ENCODE peak calls at places on chromosomes 11 and 22, in six cellular contexts. Y is brain microvascular endothelial cell, T is HCT116, O is K562, M is GM06990, C is AG04450. W is an unnamed sample.

GRCh38 chr11:135015966-135016365 is 603.9 kb upstream of the B3GAT1 start:
- DNase-seq in Y (no peak), O (no peak), C (no peak), T (no peak), M (no peak), W (no peak)

GRCh38 chr22:46576556-46577351 is 39.3 kb upstream of the CELSR1 start:
- DNase-seq in Y (no peak), C (no peak), O (peak; percentile 68), T (no peak), M (peak; percentile 69), W (no peak)

GRCh38 chr11:121194731-121195596 is 93.9 kb downstream of the TECTA start:
- DNase-seq in T (peak; percentile 63), C (peak; percentile 39), Y (peak; percentile 63), O (peak; percentile 76), M (no peak), W (peak; percentile 61)

GRCh38 chr11:116579857-116580727 is 192.7 kb downstream of the BUD13 start:
- DNase-seq in T (no peak), O (no peak), Y (no peak), M (no peak), C (no peak), W (no peak)

GRCh38 chr11:115197433-115197832 is 306.8 kb downstream of the CADM1 start:
- DNase-seq in M (no peak), C (no peak), O (no peak), T (no peak), Y (no peak), W (no peak)

GRCh38 chr11:19276859-19277808 is 36.4 kb upstream of the E2F8 start:
- DNase-seq in M (no peak), T (no peak), C (no peak), Y (peak; percentile 6), O (no peak), W (peak; percentile 55)

GRCh38 chr11:131079036-131079435 is 162.8 kb upstream of the SNX19 start:
- DNase-seq in T (no peak), C (no peak), Y (no peak), O (no peak), M (no peak), W (no peak)

GRCh38 chr22:24244144-24244787 is 616 bp downstream of the GGT5 start:
- DNase-seq in O (no peak), M (no peak), Y (peak; percentile 75), C (no peak), T (no peak), W (no peak)

GRCh38 chr11:12246169-12246568 is 131.2 kb upstream of the PARVA start:
- DNase-seq in O (no peak), M (no peak), Y (no peak), C (no peak), T (no peak), W (no peak)

GRCh38 chr22:30325065-30325720 is 1.5 kb downstream of the TBC1D10A start:
- DNase-seq in Y (peak; percentile 77), M (no peak), T (no peak), C (no peak), O (peak; percentile 54), W (peak; percentile 45)

GRCh38 chr11:128208329-128209220 is 378.8 kb downstream of the ETS1 start:
- DNase-seq in O (no peak), M (no peak), T (peak; percentile 57), Y (peak; percentile 88), C (peak; percentile 72), W (peak; percentile 56)

GRCh38 chr11:61555978-61556377 is 24.9 kb downstream of the SYT7 start:
- DNase-seq in Y (no peak), C (no peak), T (no peak), M (no peak), O (no peak), W (no peak)

GRCh38 chr11:27605422-27605821 is 94.8 kb downstream of the BDNF start:
- DNase-seq in C (no peak), T (no peak), M (no peak), O (no peak), Y (no peak), W (no peak)

GRCh38 chr11:77672276-77672675 is 34.7 kb upstream of the CLNS1A start:
- DNase-seq in C (peak; percentile 90), T (no peak), Y (peak; percentile 82), M (no peak), O (no peak), W (no peak)

GRCh38 chr22:29994941-29995340 is 85.3 kb upstream of the HORMAD2 start:
- DNase-seq in Y (peak; percentile 56), O (peak; percentile 36), M (no peak), C (no peak), T (no peak), W (no peak)

GRCh38 chr22:39525658-39525975 is 5.3 kb downstream of the ATF4 start:
- DNase-seq in O (peak; percentile 19), M (no peak), T (no peak), C (no peak), Y (no peak), W (no peak)

GRCh38 chr11:17552392-17553248 is 5.6 kb downstream of the OTOG start:
- DNase-seq in O (no peak), Y (no peak), M (no peak), C (no peak), T (no peak), W (no peak)

GRCh38 chr11:2776351-2777061 is 76.7 kb upstream of the KCNQ1OT1 start:
- DNase-seq in M (no peak), O (no peak), T (no peak), Y (no peak), C (no peak), W (peak; percentile 26)

GRCh38 chr11:17403977-17404759 is 15.7 kb upstream of the KCNJ11 start:
- DNase-seq in T (no peak), O (no peak), Y (no peak), M (no peak), C (no peak), W (no peak)

GRCh38 chr11:120228794-120229384 is 11.1 kb upstream of the POU2F3 start:
- DNase-seq in O (peak; percentile 23), Y (no peak), T (no peak), M (no peak), C (no peak), W (no peak)

GRCh38 chr22:46619830-46620501 is at the start of gene GRAMD4:
- DNase-seq in T (no peak), C (no peak), O (peak; percentile 20), Y (no peak), M (no peak), W (no peak)

GRCh38 chr22:39942433-39943213 is 17.6 kb upstream of the TMA7B start:
- DNase-seq in T (no peak), Y (no peak), C (no peak), O (no peak), M (no peak), W (no peak)

GRCh38 chr11:96049426-96049825 is 125.5 kb upstream of the MTMR2 start:
- DNase-seq in Y (peak; percentile 67), O (no peak), C (no peak), T (no peak), M (no peak), W (no peak)

GRCh38 chr11:35571703-35572102 is 46.3 kb upstream of the PAMR1 start:
- DNase-seq in O (no peak), M (no peak), T (no peak), C (no peak), Y (no peak), W (no peak)

GRCh38 chr11:61922539-61922938 is 5.2 kb upstream of the RAB3IL1 start:
- DNase-seq in M (no peak), T (no peak), O (peak; percentile 88), C (peak; percentile 27), Y (peak; percentile 11), W (no peak)

GRCh38 chr11:60263434-60263833 is 17.0 kb upstream of the MS4A4A start:
- DNase-seq in Y (no peak), T (no peak), C (no peak), O (no peak), M (no peak), W (no peak)

GRCh38 chr22:23077627-23078461 is 7.5 kb downstream of the GNAZ start:
- DNase-seq in O (no peak), Y (no peak), M (no peak), C (no peak), T (no peak), W (no peak)
- TF ChIP-seq CTCF in O (peak; percentile 67), Y (no peak), M (no peak), C (no peak), T (peak; percentile 25), W (no peak)

GRCh38 chr11:66725114-66725513 is 3.9 kb downstream of the SPTBN2 start:
- DNase-seq in Y (no peak), O (no peak), M (no peak), T (no peak), C (no peak), W (no peak)

GRCh38 chr11:66727883-66728759 is 895 bp downstream of the SPTBN2 start:
- DNase-seq in O (peak; percentile 49), Y (no peak), C (no peak), T (no peak), M (no peak), W (no peak)

GRCh38 chr11:66723693-66724092 is 5.3 kb downstream of the SPTBN2 start:
- DNase-seq in O (no peak), M (no peak), Y (no peak), T (no peak), C (no peak), W (no peak)

GRCh38 chr11:66727282-66727882 is 1.6 kb downstream of the SPTBN2 start:
- DNase-seq in O (peak; percentile 69), Y (peak; percentile 11), T (no peak), C (no peak), M (peak; percentile 32), W (no peak)

GRCh38 chr11:66725646-66726045 is 3.4 kb downstream of the SPTBN2 start:
- DNase-seq in Y (no peak), T (no peak), M (no peak), C (no peak), O (no peak), W (no peak)
- H3K4me3 ChIP-seq in Y (no peak overlapping the region), T (no peak overlapping the region), M (no peak overlapping the region), C (no peak overlapping the region), O (no peak overlapping the region), W (no peak overlapping the region)

DNA sequence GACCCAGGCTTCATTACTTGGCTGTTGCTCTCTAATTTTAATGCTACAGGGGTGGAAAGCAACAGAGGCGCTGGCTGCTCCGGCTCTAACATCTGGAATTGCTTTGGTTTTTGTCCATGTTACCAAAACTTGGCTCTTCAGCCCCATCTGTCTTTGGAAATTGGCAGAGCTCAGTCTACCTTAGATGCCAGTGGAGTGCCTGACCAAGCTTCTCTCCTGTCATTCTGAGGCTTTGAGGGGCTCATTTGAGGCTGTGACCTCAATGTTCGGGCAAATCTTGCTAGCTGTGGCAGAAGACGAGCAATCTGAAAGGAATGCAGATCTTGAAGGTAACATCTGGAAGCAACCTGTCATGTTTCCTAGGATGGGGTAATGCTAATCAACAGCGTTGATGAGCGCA is 409.5 kb upstream of the SYN3 start:
- DNase-seq in Y (no peak), O (no peak), C (no peak), T (no peak), M (no peak), W (no peak)
- TF ChIP-seq CTCF in Y (peak; percentile 51), O (no peak), C (peak; percentile 26), T (no peak), M (no peak), W (no peak)

DNA sequence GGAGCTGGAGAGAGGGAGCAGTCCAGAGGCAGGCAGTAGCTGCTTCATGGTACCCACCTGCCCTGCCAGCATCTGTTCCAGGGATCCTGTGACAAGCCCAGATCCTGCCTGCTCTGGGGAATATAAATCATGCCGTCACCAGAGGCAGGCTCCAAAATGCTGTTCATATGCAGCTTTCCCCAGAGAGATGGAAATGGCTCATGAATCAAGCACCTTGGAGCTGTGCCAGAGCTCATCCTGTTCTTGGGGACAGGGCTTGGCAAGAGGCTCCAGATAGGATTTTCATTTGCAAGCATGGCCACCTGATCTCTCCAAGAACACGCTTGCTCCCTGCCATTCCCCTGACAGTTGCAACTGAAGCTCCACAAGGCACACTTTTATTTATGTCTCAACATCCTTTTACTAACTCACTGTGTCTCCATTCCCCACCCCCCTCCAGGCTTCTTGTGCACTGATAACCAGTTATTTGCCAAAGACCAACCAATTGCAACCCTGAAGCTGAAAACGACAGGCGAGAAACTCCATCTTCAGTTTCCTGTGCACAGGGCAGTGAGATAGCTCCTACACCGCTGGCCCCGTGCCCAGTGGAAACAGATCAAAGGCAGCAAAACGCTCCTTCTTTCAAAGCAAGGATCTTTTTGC is 115.8 kb upstream of the PITPNB start:
- DNase-seq in M (no peak), Y (peak; percentile 60), T (no peak), O (peak; percentile 84), C (no peak), W (peak; percentile 65)
- H3K4me3 ChIP-seq in M (no peak overlapping the region), Y (no peak overlapping the region), T (no peak overlapping the region), O (no peak overlapping the region), C (no peak overlapping the region), W (no peak overlapping the region)

W was measured in lung.